ENCODE peak calls at places on chromosomes 13 and 19, in five cellular contexts. One of them, this sample, is unnamed.

GRCh38 chr13:94157705-94158218 is 321.7 kb downstream of the DCT start:
- DNase-seq in fibroblast of pulmonary artery: peak
- DNase-seq in mucosa of descending colon: no peak
- DNase-seq in cardiac muscle cell: no peak
- DNase-seq in IMR-90: no peak
- DNase-seq in this sample: no peak

GRCh38 chr13:46607768-46608553 is 55.0 kb downstream of the LRCH1 start:
- DNase-seq in fibroblast of pulmonary artery: no peak
- DNase-seq in mucosa of descending colon: peak
- DNase-seq in cardiac muscle cell: no peak
- DNase-seq in IMR-90: no peak
- DNase-seq in this sample: no peak

GRCh38 chr13:113639661-113640262 is 18.2 kb downstream of the ATP4B start:
- DNase-seq in fibroblast of pulmonary artery: no peak
- DNase-seq in mucosa of descending colon: peak
- DNase-seq in cardiac muscle cell: no peak
- DNase-seq in IMR-90: no peak
- DNase-seq in this sample: peak

GRCh38 chr13:64928704-64929499 is 2301.2 kb downstream of the PCDH9 start:
- DNase-seq in fibroblast of pulmonary artery: peak
- DNase-seq in mucosa of descending colon: no peak
- DNase-seq in cardiac muscle cell: no peak
- DNase-seq in IMR-90: peak
- DNase-seq in this sample: no peak

GRCh38 chr13:45798851-45799250 is 52.7 kb downstream of the SIAH3 start:
- DNase-seq in fibroblast of pulmonary artery: no peak
- DNase-seq in mucosa of descending colon: no peak
- DNase-seq in cardiac muscle cell: no peak
- DNase-seq in IMR-90: no peak
- DNase-seq in this sample: no peak

GRCh38 chr19:46913852-46914430 is 53.1 kb downstream of the ARHGAP35 start:
- DNase-seq in fibroblast of pulmonary artery: no peak
- DNase-seq in mucosa of descending colon: no peak
- DNase-seq in cardiac muscle cell: no peak
- DNase-seq in IMR-90: peak
- DNase-seq in this sample: no peak

GRCh38 chr13:20489185-20489820 is 36.4 kb downstream of the CRYL1 start:
- DNase-seq in fibroblast of pulmonary artery: no peak
- DNase-seq in mucosa of descending colon: no peak
- DNase-seq in cardiac muscle cell: no peak
- DNase-seq in IMR-90: peak
- DNase-seq in this sample: no peak

GRCh38 chr19:13262450-13262849 is 112.2 kb downstream of the IER2 start:
- DNase-seq in fibroblast of pulmonary artery: peak
- DNase-seq in mucosa of descending colon: no peak
- DNase-seq in cardiac muscle cell: peak
- DNase-seq in IMR-90: peak
- DNase-seq in this sample: no peak

GRCh38 chr19:56838930-56839664 is 1.4 kb downstream of the PEG3 start:
- DNase-seq in fibroblast of pulmonary artery: peak
- DNase-seq in mucosa of descending colon: peak
- DNase-seq in cardiac muscle cell: no peak
- DNase-seq in IMR-90: no peak
- DNase-seq in this sample: peak

GRCh38 chr13:65606622-65607021 is 1623.5 kb downstream of the PCDH9 start:
- DNase-seq in fibroblast of pulmonary artery: peak
- DNase-seq in mucosa of descending colon: no peak
- DNase-seq in cardiac muscle cell: no peak
- DNase-seq in IMR-90: peak
- DNase-seq in this sample: no peak

GRCh38 chr19:57099199-57099661 is 20.6 kb upstream of the USP29 start:
- DNase-seq in fibroblast of pulmonary artery: peak
- DNase-seq in mucosa of descending colon: peak
- DNase-seq in cardiac muscle cell: peak
- DNase-seq in IMR-90: peak
- DNase-seq in this sample: peak

GRCh38 chr13:112905990-112906641 is 62.9 kb upstream of the MCF2L start:
- DNase-seq in fibroblast of pulmonary artery: no peak
- DNase-seq in mucosa of descending colon: no peak
- DNase-seq in cardiac muscle cell: no peak
- DNase-seq in IMR-90: no peak
- DNase-seq in this sample: no peak

GRCh38 chr13:31100721-31101120 is 61.0 kb downstream of the HSPH1 start:
- DNase-seq in fibroblast of pulmonary artery: no peak
- DNase-seq in mucosa of descending colon: no peak
- DNase-seq in cardiac muscle cell: no peak
- DNase-seq in IMR-90: no peak
- DNase-seq in this sample: no peak

GRCh38 chr19:412356-413355 is 3.7 kb upstream of the C2CD4C start:
- DNase-seq in fibroblast of pulmonary artery: no peak
- DNase-seq in mucosa of descending colon: no peak
- DNase-seq in cardiac muscle cell: no peak
- DNase-seq in IMR-90: no peak
- DNase-seq in this sample: no peak

GRCh38 chr13:57653229-57653994 is 21.9 kb downstream of the PCDH17 start:
- DNase-seq in fibroblast of pulmonary artery: no peak
- DNase-seq in mucosa of descending colon: no peak
- DNase-seq in cardiac muscle cell: no peak
- DNase-seq in IMR-90: no peak
- DNase-seq in this sample: no peak

GRCh38 chr13:40254394-40254793 is 412.0 kb downstream of the FOXO1 start:
- DNase-seq in fibroblast of pulmonary artery: no peak
- DNase-seq in mucosa of descending colon: no peak
- DNase-seq in cardiac muscle cell: no peak
- DNase-seq in IMR-90: no peak
- DNase-seq in this sample: no peak

GRCh38 chr19:13053761-13054604 is 48.7 kb downstream of the LYL1 start:
- DNase-seq in fibroblast of pulmonary artery: peak
- DNase-seq in mucosa of descending colon: peak
- DNase-seq in cardiac muscle cell: peak
- DNase-seq in IMR-90: peak
- DNase-seq in this sample: no peak

GRCh38 chr19:45994456-45994988 is 745 bp upstream of the CCDC61 start:
- DNase-seq in fibroblast of pulmonary artery: peak
- DNase-seq in mucosa of descending colon: no peak
- DNase-seq in cardiac muscle cell: no peak
- DNase-seq in IMR-90: no peak
- DNase-seq in this sample: no peak

GRCh38 chr19:47135156-47135555 is 4.5 kb downstream of the SAE1 start:
- DNase-seq in fibroblast of pulmonary artery: no peak
- DNase-seq in mucosa of descending colon: no peak
- DNase-seq in cardiac muscle cell: no peak
- DNase-seq in IMR-90: no peak
- DNase-seq in this sample: no peak

GRCh38 chr19:29715695-29716581 is 877 bp upstream of the C19orf12 start:
- DNase-seq in fibroblast of pulmonary artery: peak
- DNase-seq in mucosa of descending colon: peak
- DNase-seq in cardiac muscle cell: no peak
- DNase-seq in IMR-90: no peak
- DNase-seq in this sample: no peak

GRCh38 chr19:9838324-9838723 is 3.2 kb downstream of the PIN1 start:
- DNase-seq in fibroblast of pulmonary artery: no peak
- DNase-seq in mucosa of descending colon: no peak
- DNase-seq in cardiac muscle cell: no peak
- DNase-seq in IMR-90: no peak
- DNase-seq in this sample: no peak

GRCh38 chr19:45955905-45956608 is 17.6 kb downstream of the NOVA2 start:
- DNase-seq in fibroblast of pulmonary artery: peak
- DNase-seq in mucosa of descending colon: no peak
- DNase-seq in cardiac muscle cell: no peak
- DNase-seq in IMR-90: peak
- DNase-seq in this sample: peak

GRCh38 chr19:41971363-41971762 is 12.2 kb upstream of the RABAC1 start:
- DNase-seq in fibroblast of pulmonary artery: no peak
- DNase-seq in mucosa of descending colon: no peak
- DNase-seq in cardiac muscle cell: no peak
- DNase-seq in IMR-90: no peak
- DNase-seq in this sample: no peak

GRCh38 chr13:32660227-32660626 is 74.0 kb downstream of the PDS5B start:
- DNase-seq in fibroblast of pulmonary artery: no peak
- DNase-seq in mucosa of descending colon: no peak
- DNase-seq in cardiac muscle cell: no peak
- DNase-seq in IMR-90: no peak
- DNase-seq in this sample: peak

GRCh38 chr19:11321206-11322126 is 18.0 kb downstream of the RAB3D start:
- DNase-seq in fibroblast of pulmonary artery: no peak
- DNase-seq in mucosa of descending colon: no peak
- DNase-seq in cardiac muscle cell: no peak
- DNase-seq in IMR-90: no peak
- DNase-seq in this sample: no peak

GRCh38 chr13:113448545-113448884 is 4.8 kb downstream of the ADPRHL1 start:
- DNase-seq in fibroblast of pulmonary artery: no peak
- DNase-seq in mucosa of descending colon: peak
- DNase-seq in cardiac muscle cell: peak
- DNase-seq in IMR-90: no peak
- DNase-seq in this sample: no peak

GRCh38 chr13:46142692-46143238 is 37.9 kb upstream of the CPB2 start:
- DNase-seq in fibroblast of pulmonary artery: no peak
- DNase-seq in mucosa of descending colon: no peak
- DNase-seq in cardiac muscle cell: no peak
- DNase-seq in IMR-90: no peak
- DNase-seq in this sample: no peak

GRCh38 chr13:44197791-44198770 is 175.5 kb upstream of the SERP2 start:
- DNase-seq in fibroblast of pulmonary artery: peak
- DNase-seq in mucosa of descending colon: no peak
- DNase-seq in cardiac muscle cell: peak
- DNase-seq in IMR-90: peak
- DNase-seq in this sample: no peak

GRCh38 chr19:38046254-38047047 is 139.4 kb downstream of the SIPA1L3 start:
- DNase-seq in fibroblast of pulmonary artery: no peak
- DNase-seq in mucosa of descending colon: no peak
- DNase-seq in cardiac muscle cell: no peak
- DNase-seq in IMR-90: no peak
- DNase-seq in this sample: no peak

GRCh38 chr13:49443327-49443688 is 556 bp downstream of the CAB39L start:
- DNase-seq in fibroblast of pulmonary artery: peak
- DNase-seq in mucosa of descending colon: no peak
- DNase-seq in cardiac muscle cell: peak
- DNase-seq in IMR-90: peak
- DNase-seq in this sample: no peak

GRCh38 chr13:61960981-61961380 is 545.3 kb upstream of the PCDH20 start:
- DNase-seq in fibroblast of pulmonary artery: no peak
- DNase-seq in mucosa of descending colon: no peak
- DNase-seq in cardiac muscle cell: no peak
- DNase-seq in IMR-90: no peak
- DNase-seq in this sample: no peak

DNA sequence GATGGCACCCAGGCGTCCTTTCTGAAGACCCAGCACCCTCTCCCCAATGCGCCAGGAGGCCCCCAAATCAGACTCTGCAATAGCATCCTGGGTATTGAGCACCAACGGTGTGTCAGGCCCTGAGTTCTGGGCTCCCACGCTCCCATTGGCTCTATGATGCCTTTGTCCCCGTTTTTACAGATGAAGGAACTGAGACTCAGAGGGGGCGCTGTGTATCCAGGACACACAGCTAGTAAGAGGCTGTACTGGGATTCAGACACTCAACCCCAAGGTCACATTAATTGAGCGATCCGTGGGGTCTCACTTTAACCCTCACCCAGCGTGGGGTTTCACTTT is 42.5 kb downstream of the CYP4F22 start:
- DNase-seq in fibroblast of pulmonary artery: no peak
- DNase-seq in mucosa of descending colon: no peak
- DNase-seq in cardiac muscle cell: no peak
- DNase-seq in IMR-90: no peak
- DNase-seq in this sample: no peak
- H3K4me3 ChIP-seq in fibroblast of pulmonary artery: peak
- H3K4me3 ChIP-seq in mucosa of descending colon: no peak
- H3K4me3 ChIP-seq in cardiac muscle cell: no peak
- H3K4me3 ChIP-seq in IMR-90: no peak
- H3K4me3 ChIP-seq in this sample: peak

DNA sequence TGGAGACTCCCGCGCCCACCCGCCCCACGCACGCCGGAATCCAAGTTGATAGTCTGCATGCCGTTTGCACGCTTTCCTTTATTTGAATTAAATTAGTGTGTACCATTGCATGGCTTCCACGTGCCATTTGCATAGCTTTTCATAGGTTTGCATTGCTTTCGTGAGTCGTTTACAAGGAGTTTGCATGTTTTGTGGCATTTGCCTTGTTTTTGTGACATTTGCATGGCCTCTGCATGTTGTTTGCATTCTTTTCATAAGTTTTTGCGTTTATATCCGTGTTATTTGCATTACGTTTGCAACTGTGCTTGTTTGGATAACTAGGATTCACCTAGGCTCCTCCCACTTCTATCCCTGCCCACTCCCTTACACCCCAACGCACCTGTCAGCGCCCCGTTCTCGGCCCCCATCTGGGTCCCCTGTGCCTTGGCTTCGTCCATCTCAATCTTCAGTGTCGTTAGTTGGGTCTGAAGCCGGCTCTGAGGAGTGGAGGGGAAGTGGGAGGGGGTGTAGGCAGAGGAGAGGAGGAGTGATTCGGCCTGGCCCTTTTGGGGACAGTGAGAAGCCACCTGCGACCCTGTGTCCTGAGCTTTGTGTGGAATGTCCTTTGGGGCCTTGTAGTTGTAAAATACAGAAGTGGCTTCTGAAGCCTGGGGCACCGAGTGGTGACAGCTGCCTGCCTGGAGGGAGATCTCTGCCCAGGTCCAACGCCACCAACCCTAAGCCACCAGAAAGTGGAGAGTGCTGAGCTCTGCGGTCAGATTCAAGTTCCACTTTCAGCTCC is 2.4 kb downstream of the CCDC194 start:
- DNase-seq in fibroblast of pulmonary artery: no peak
- DNase-seq in mucosa of descending colon: no peak
- DNase-seq in cardiac muscle cell: peak
- DNase-seq in IMR-90: no peak
- DNase-seq in this sample: no peak
- H3K4me3 ChIP-seq in fibroblast of pulmonary artery: peak
- H3K4me3 ChIP-seq in mucosa of descending colon: no peak
- H3K4me3 ChIP-seq in cardiac muscle cell: peak
- H3K4me3 ChIP-seq in IMR-90: peak
- H3K4me3 ChIP-seq in this sample: peak

GRCh38 chr13:50596776-50597203 is 246.7 kb downstream of the DLEU7 start:
- DNase-seq in fibroblast of pulmonary artery: no peak
- DNase-seq in mucosa of descending colon: no peak
- DNase-seq in cardiac muscle cell: no peak
- DNase-seq in IMR-90: no peak
- DNase-seq in this sample: peak

GRCh38 chr13:50593228-50593627 is 250.3 kb downstream of the DLEU7 start:
- DNase-seq in fibroblast of pulmonary artery: no peak
- DNase-seq in mucosa of descending colon: no peak
- DNase-seq in cardiac muscle cell: no peak
- DNase-seq in IMR-90: no peak
- DNase-seq in this sample: no peak

GRCh38 chr13:50594276-50594970 is 249.1 kb downstream of the DLEU7 start:
- DNase-seq in fibroblast of pulmonary artery: no peak
- DNase-seq in mucosa of descending colon: peak
- DNase-seq in cardiac muscle cell: no peak
- DNase-seq in IMR-90: no peak
- DNase-seq in this sample: peak

GRCh38 chr13:50598338-50598737 is 245.2 kb downstream of the DLEU7 start:
- DNase-seq in fibroblast of pulmonary artery: no peak
- DNase-seq in mucosa of descending colon: no peak
- DNase-seq in cardiac muscle cell: no peak
- DNase-seq in IMR-90: no peak
- DNase-seq in this sample: no peak

GRCh38 chr13:50596103-50596502 is 247.4 kb downstream of the DLEU7 start:
- DNase-seq in fibroblast of pulmonary artery: no peak
- DNase-seq in mucosa of descending colon: no peak
- DNase-seq in cardiac muscle cell: no peak
- DNase-seq in IMR-90: no peak
- DNase-seq in this sample: no peak
- H3K4me3 ChIP-seq in fibroblast of pulmonary artery: no peak
- H3K4me3 ChIP-seq in mucosa of descending colon: no peak
- H3K4me3 ChIP-seq in cardiac muscle cell: no peak
- H3K4me3 ChIP-seq in IMR-90: no peak
- H3K4me3 ChIP-seq in this sample: no peak

GRCh38 chr19:55704494-55705245 is 29.6 kb downstream of the EPN1 start:
- DNase-seq in fibroblast of pulmonary artery: no peak
- DNase-seq in mucosa of descending colon: no peak
- DNase-seq in cardiac muscle cell: no peak
- DNase-seq in IMR-90: no peak
- DNase-seq in this sample: no peak
- H3K4me3 ChIP-seq in fibroblast of pulmonary artery: no peak
- H3K4me3 ChIP-seq in mucosa of descending colon: no peak
- H3K4me3 ChIP-seq in cardiac muscle cell: no peak
- H3K4me3 ChIP-seq in IMR-90: no peak
- H3K4me3 ChIP-seq in this sample: no peak

This sample was measured in BE2C.